ENCODE peak calls at places on chromosomes 6 and 20, in seven cellular contexts. H is psoas muscle; M is IMR-90; F is tibial nerve; E is HCT116; O is lung; J is CD4-positive, alpha-beta memory T cell. L is an unnamed sample.

GRCh38 chr6:84791233-84791632 is 26.8 kb upstream of the TBX18 start:
- DNase-seq in O (no peak), E (no peak), F (no peak), H (no peak), M (no peak), J (no peak), L (no peak)

GRCh38 chr20:58986286-58986967 is 5.4 kb downstream of the NELFCD start:
- DNase-seq in F (peak; percentile 3), E (no peak), H (no peak), O (no peak), J (no peak), M (no peak), L (no peak)

GRCh38 chr6:23927935-23928334 is 198.1 kb upstream of the NRSN1 start:
- DNase-seq in M (no peak), J (no peak), F (no peak), H (no peak), E (no peak), O (no peak), L (no peak)

GRCh38 chr20:43949741-43950618 is 35.3 kb downstream of the TOX2 start:
- DNase-seq in M (no peak), H (no peak), F (no peak), O (peak; percentile 42), E (no peak), J (peak; percentile 76), L (no peak)

GRCh38 chr6:38846844-38847243 is 131.7 kb downstream of the DNAH8 start:
- DNase-seq in J (no peak), F (no peak), O (no peak), M (peak; percentile 10), E (peak; percentile 18), H (no peak), L (no peak)

GRCh38 chr20:59039233-59039632 is 3.4 kb downstream of the PRELID3B start:
- DNase-seq in J (no peak), E (no peak), F (no peak), H (no peak), O (no peak), M (peak; percentile 45), L (no peak)

GRCh38 chr6:169048806-169049205 is 204.8 kb downstream of the THBS2 start:
- DNase-seq in F (no peak), O (no peak), M (no peak), J (no peak), E (no peak), H (no peak), L (no peak)

GRCh38 chr6:149247385-149247763 is 70.1 kb upstream of the TAB2 start:
- DNase-seq in E (no peak), J (no peak), H (no peak), O (no peak), F (no peak), M (no peak), L (no peak)

GRCh38 chr20:53642196-53643030 is 48.8 kb upstream of the ZNF217 start:
- DNase-seq in F (peak; percentile 33), J (peak; percentile 49), M (peak; percentile 50), E (peak; percentile 89), O (no peak), H (no peak), L (no peak)

GRCh38 chr6:149890629-149891045 is 7.3 kb downstream of the RAET1E start:
- DNase-seq in O (no peak), F (no peak), J (no peak), M (no peak), E (no peak), H (no peak), L (no peak)

GRCh38 chr20:57695012-57695411 is 14.8 kb downstream of the PMEPA1 start:
- DNase-seq in F (no peak), E (peak; percentile 48), J (no peak), O (peak; percentile 68), H (no peak), M (no peak), L (no peak)

GRCh38 chr20:33685328-33686007 is 717 bp downstream of the E2F1 start:
- DNase-seq in O (no peak), J (peak; percentile 26), M (no peak), H (no peak), F (no peak), E (no peak), L (no peak)

GRCh38 chr20:39109933-39110818 is 148.0 kb downstream of the DHX35 start:
- DNase-seq in F (no peak), O (no peak), E (no peak), J (no peak), H (no peak), M (no peak), L (no peak)

GRCh38 chr6:147078602-147079001 is 125.6 kb upstream of the STXBP5 start:
- DNase-seq in F (no peak), M (peak; percentile 63), J (no peak), E (no peak), O (no peak), H (no peak), L (no peak)

GRCh38 chr6:137497722-137498463 is 3.7 kb upstream of the OLIG3 start:
- DNase-seq in H (no peak), O (no peak), E (no peak), F (no peak), M (no peak), J (peak; percentile 37), L (no peak)

GRCh38 chr6:4894049-4894448 is 109.8 kb downstream of the RPP40 start:
- DNase-seq in J (no peak), F (no peak), E (no peak), H (no peak), M (no peak), O (no peak), L (no peak)

GRCh38 chr6:156857573-156857972 is 80.4 kb downstream of the ARID1B start:
- DNase-seq in F (no peak), J (no peak), E (no peak), O (no peak), H (no peak), M (peak; percentile 64), L (no peak)

GRCh38 chr6:132464538-132465256 is 48.2 kb downstream of the STX7 start:
- DNase-seq in O (no peak), F (no peak), H (no peak), J (no peak), E (no peak), M (peak; percentile 23), L (no peak)

GRCh38 chr6:167079853-167080297 is 43.0 kb upstream of the CCR6 start:
- DNase-seq in M (no peak), H (no peak), E (no peak), J (peak; percentile 65), O (no peak), F (no peak), L (no peak)

GRCh38 chr6:40262363-40262762 is 324.8 kb downstream of the LRFN2 start:
- DNase-seq in M (no peak), F (no peak), O (no peak), H (no peak), J (no peak), E (no peak), L (no peak)

GRCh38 chr6:15287670-15288069 is 41.8 kb downstream of the JARID2 start:
- DNase-seq in M (no peak), F (no peak), O (no peak), E (no peak), H (no peak), J (no peak), L (no peak)

GRCh38 chr20:33239418-33239817 is 3.6 kb downstream of the BPIFA1 start:
- DNase-seq in O (no peak), J (no peak), M (no peak), H (no peak), F (no peak), E (no peak), L (no peak)

GRCh38 chr6:148577687-148578488 is 168.9 kb upstream of the UST start:
- DNase-seq in J (peak; percentile 28), O (peak; percentile 75), H (peak; percentile 90), E (peak; percentile 74), F (peak; percentile 63), M (peak; percentile 80), L (peak; percentile 72)

DNA sequence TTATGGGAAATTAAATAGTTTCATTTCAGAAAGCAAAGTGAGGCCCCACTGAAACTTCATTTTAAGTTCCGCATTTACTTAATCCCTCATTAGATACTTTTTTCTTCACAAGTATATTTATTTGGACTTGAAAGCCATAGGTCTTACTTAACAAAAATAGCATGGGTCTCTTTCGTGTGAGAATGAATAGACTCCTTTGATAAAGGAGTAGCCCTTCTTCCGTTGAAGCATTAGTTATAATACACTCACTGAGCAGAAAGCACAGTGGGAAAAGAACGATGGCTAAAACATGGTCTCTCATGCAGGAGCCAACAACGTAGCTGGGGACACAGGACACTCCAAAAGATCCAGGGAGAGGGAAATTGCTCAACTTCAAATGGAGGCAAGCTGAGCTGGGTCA is 130.4 kb downstream of the SLC23A2 start:
- DNase-seq in F (no peak), H (no peak), E (no peak), M (no peak), O (no peak), J (no peak), L (no peak)
- H3K27ac ChIP-seq in F (peak overlapping the region; percentile 2), H (no peak overlapping the region), E (no peak overlapping the region), M (no peak overlapping the region), O (no peak overlapping the region), J (no peak overlapping the region), L (no peak overlapping the region)

GRCh38 chr6:16851758-16852157 is 90.5 kb upstream of the ATXN1 start:
- DNase-seq in F (no peak), O (no peak), H (no peak), E (no peak), J (no peak), M (peak; percentile 25), L (no peak)
- H3K4me3 ChIP-seq in F (no peak overlapping the region), O (no peak overlapping the region), H (no peak overlapping the region), E (no peak overlapping the region), J (no peak overlapping the region), M (no peak overlapping the region), L (no peak overlapping the region)

DNA sequence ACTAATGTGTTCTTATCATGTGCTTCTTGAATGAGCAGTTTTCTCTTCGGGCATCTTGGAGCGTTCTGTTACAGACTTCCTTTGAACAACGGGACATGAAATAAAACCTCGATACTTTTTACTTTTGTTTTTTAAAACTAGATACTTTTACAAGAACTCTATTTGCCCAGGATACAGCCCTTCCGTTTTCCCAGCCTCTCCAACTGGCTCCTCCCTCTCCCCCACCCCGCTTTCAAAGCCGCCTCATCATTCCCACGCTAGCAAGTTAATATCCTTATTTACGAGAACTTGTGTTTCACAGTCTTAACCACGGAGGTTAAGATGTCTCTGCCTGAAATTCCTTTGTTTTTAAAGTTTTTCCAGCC is 259 bp upstream of the CFAP206 start:
- DNase-seq in O (peak; percentile 39), H (no peak), M (peak; percentile 41), E (peak; percentile 12), J (no peak), F (no peak), L (no peak)
- H3K4me1 ChIP-seq in O (no peaks in the 10 kb centered on the region), H (peaks cover 3% of the 10 kb centered on the region), M (no peaks in the 10 kb centered on the region), E (peaks cover 12% of the 10 kb centered on the region), J (peaks cover 11% of the 10 kb centered on the region), F (no peaks in the 10 kb centered on the region), L (no peaks in the 10 kb centered on the region)

GRCh38 chr6:109227646-109228045 is 132.3 kb downstream of the CEP57L1 start:
- DNase-seq in J (no peak), M (no peak), O (no peak), H (no peak), F (no peak), E (no peak), L (no peak)

GRCh38 chr6:109224107-109224875 is 129.0 kb downstream of the CEP57L1 start:
- DNase-seq in F (no peak), H (no peak), O (no peak), M (no peak), J (no peak), E (no peak), L (no peak)

GRCh38 chr6:109222848-109223247 is 127.5 kb downstream of the CEP57L1 start:
- DNase-seq in E (no peak), F (no peak), J (no peak), M (no peak), H (no peak), O (no peak), L (no peak)

GRCh38 chr6:109226353-109226752 is 131.0 kb downstream of the CEP57L1 start:
- DNase-seq in M (no peak), H (no peak), E (no peak), O (no peak), F (no peak), J (no peak), L (no peak)

GRCh38 chr6:109224994-109225393 is 129.7 kb downstream of the CEP57L1 start:
- DNase-seq in H (no peak), O (no peak), E (no peak), M (no peak), J (no peak), F (no peak), L (no peak)
- H3K27ac ChIP-seq in H (peak overlapping the region; percentile 92), O (no peak overlapping the region), E (no peak overlapping the region), M (no peak overlapping the region), J (no peak overlapping the region), F (no peak overlapping the region), L (no peak overlapping the region)